ENCODE peak calls at places on chromosome 18, in four cellular contexts. U, L, P and E are unnamed samples.

GRCh38 chr18:44130365-44130942 is 550.2 kb upstream of the SETBP1 start:
- DNase-seq in P (no peak), U (peak; percentile 4), L (no peak), E (no peak)

GRCh38 chr18:21958256-21958655 is 211.1 kb upstream of the GATA6 start:
- DNase-seq in P (no peak), L (no peak), U (no peak), E (no peak)

GRCh38 chr18:44777429-44778192 is 96.9 kb downstream of the SETBP1 start:
- DNase-seq in L (no peak), U (no peak), P (no peak), E (no peak)

GRCh38 chr18:10210077-10210476 is 244.4 kb upstream of the APCDD1 start:
- DNase-seq in P (no peak), U (no peak), L (no peak), E (no peak)

GRCh38 chr18:48782381-48782841 is 168.4 kb downstream of the SMAD7 start:
- DNase-seq in L (no peak), P (no peak), U (no peak), E (no peak)

GRCh38 chr18:10194592-10194991 is 259.8 kb upstream of the APCDD1 start:
- DNase-seq in P (no peak), U (no peak), L (no peak), E (no peak)

GRCh38 chr18:21336846-21337245 is 94.8 kb downstream of the GREB1L start:
- DNase-seq in L (no peak), U (no peak), P (no peak), E (no peak)

GRCh38 chr18:42412281-42412680 is 457.2 kb downstream of the PIK3C3 start:
- DNase-seq in P (no peak), L (no peak), U (no peak), E (no peak)

GRCh38 chr18:67919316-67919715 is 402.8 kb upstream of the DSEL start:
- DNase-seq in U (no peak), L (no peak), P (no peak), E (no peak)

GRCh38 chr18:31402026-31402373 is 25.4 kb downstream of the DSG4 start:
- DNase-seq in U (no peak), L (no peak), P (no peak), E (no peak)

GRCh38 chr18:32057624-32058165 is 34.0 kb upstream of the RNF138 start:
- DNase-seq in U (no peak), P (peak; percentile 10), L (no peak), E (no peak)

GRCh38 chr18:312415-312814 is 44.6 kb upstream of the THOC1 start:
- DNase-seq in U (no peak), P (no peak), L (no peak), E (no peak)
- TF ChIP-seq EGR1 in U (no peak), P (no peak), L (no peak), E (no peak)

DNA sequence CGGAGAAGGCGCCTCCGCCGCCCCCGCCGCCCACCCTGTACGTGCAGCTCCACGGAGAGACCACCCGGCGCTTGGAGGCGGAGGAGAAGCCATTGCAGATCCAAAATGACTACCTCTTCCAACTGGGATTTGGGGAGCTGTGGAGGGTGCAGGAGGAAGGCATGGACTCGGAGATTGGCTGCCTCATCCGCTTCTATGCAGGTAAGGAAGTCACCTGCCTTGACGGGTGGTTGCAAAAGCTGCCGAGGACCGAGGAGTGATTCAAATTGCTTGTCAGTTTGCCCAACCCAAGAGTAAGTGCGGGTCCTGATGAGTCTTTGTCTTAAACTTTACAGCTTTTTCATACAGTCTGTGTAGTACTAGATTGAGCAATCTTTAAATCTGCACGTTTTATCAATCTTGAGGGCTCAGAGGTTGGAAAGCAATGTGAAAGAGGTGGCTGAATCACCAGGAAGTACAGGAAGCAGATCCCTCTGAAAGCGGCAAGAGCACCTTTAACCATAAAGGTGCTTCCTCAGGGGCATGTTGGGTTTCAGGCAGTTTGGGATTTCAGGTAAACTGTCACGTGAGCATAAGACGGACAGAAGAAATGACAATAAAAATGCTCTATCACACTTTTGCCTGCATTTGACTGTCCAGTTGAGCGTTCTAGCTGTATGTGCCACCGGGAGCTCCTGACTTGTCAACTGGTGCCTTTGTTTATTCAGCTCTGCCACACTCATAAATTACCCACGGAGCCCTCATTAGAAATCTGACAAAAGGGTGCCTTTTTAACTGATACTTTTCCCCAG is 1.9 kb downstream of the PHLPP1 start:
- DNase-seq in L (no peak), U (no peak), P (no peak), E (peak; percentile 34)
- TF ChIP-seq EGR1 in L (no peak), U (peak; percentile 23), P (no peak), E (no peak)

DNA sequence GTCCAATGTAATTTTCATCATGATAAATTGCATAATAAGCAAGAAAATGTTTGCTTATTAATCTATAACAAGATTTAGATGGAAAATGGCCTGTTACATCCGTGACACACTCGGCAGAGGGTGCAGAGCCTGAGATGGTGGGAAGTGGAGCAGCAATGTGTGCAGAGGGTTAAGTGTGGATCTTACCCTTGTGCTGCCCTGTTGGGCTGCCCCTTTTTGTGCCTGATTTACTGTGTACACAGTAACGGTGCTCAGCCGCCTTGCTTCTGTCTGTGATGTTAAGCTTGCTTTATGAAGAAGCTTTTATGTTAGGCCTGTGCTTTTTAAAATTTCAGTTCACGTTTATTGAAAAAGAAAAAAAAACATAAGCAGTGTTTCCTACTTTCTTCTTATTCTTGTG is 220.1 kb upstream of the BOD1L2 start:
- DNase-seq in L (no peak), P (no peak), U (no peak), E (no peak)
- TF ChIP-seq EGR1 in L (no peak), P (no peak), U (no peak), E (no peak)

GRCh38 chr18:77059294-77059916 is 73.2 kb downstream of the MBP start:
- DNase-seq in P (no peak), L (no peak), U (peak; percentile 52), E (peak; percentile 67)
- TF ChIP-seq EGR1 in P (no peak), L (no peak), U (no peak), E (no peak)

GRCh38 chr18:61820842-61821241 is 72.0 kb downstream of the RNF152 start:
- DNase-seq in L (no peak), U (no peak), P (no peak), E (no peak)
- TF ChIP-seq EGR1 in L (no peak), U (no peak), P (no peak), E (no peak)

DNA sequence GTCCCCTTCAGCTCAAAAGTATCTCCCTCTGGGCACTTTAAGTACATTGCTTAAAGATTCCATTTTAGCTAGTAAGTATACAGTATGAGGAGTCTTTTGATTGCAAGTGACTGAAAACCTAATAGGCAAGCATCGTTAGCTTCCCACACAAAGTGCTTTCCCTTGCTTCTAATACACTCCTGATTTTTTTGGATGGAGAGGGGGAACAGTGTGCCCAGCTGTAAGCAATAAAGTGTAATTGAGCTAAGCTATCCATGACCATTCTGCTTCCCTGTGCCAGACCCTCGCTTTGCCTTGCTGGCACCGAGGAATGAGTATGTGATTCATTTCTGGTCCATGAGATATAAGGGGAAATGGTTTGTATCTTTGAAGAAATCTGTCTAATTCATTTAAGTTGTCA is 3.8 kb upstream of the ZNF24 start:
- DNase-seq in U (no peak), P (no peak), L (no peak), E (no peak)
- TF ChIP-seq EGR1 in U (no peak), P (no peak), L (no peak), E (no peak)

DNA sequence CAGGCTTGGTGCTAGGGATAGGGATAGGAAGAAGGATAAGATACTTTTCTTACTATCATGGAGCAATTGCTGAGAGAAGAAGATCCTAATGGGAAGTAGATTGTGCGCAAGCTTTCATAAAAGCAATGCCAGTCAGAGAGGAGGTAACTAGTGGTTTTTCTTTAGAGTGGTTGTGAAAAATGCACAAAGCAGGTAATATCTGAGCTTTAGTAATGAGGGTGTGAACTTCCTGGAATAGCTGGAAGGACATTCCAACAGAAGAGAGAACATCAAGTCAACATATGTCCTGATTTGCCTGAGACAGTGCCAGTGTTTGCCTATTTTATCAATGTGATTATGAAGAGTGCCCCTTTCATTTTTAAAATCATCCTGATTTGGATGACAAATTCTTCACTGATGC is 34.1 kb downstream of the CCBE1 start:
- DNase-seq in L (no peak), U (no peak), P (no peak), E (no peak)
- TF ChIP-seq EGR1 in L (no peak), U (no peak), P (no peak), E (no peak)